ENCODE peak calls at places on chromosomes 11 and 22, in six cellular contexts. One of them, this sample, is unnamed. For H3K4me1, the result is how much of the 10 kb centered on the place peaks cover.

GRCh38 chr11:32852142-32852541 is 22.4 kb downstream of the PRRG4 start:
- DNase-seq in prostate gland: no peak
- DNase-seq in heart right ventricle: no peak
- DNase-seq in left lung: no peak
- DNase-seq in endodermal cell: no peak
- DNase-seq in CD4-positive, CD25-positive, alpha-beta regulatory T cell: no peak
- DNase-seq in this sample: no peak

GRCh38 chr11:68212421-68213134 is 518 bp downstream of the KMT5B start:
- DNase-seq in prostate gland: peak
- DNase-seq in heart right ventricle: peak
- DNase-seq in left lung: peak
- DNase-seq in endodermal cell: peak
- DNase-seq in CD4-positive, CD25-positive, alpha-beta regulatory T cell: peak
- DNase-seq in this sample: peak

GRCh38 chr11:2307733-2308331 is 6.0 kb downstream of the TSPAN32 start:
- DNase-seq in prostate gland: no peak
- DNase-seq in heart right ventricle: no peak
- DNase-seq in left lung: no peak
- DNase-seq in endodermal cell: peak
- DNase-seq in CD4-positive, CD25-positive, alpha-beta regulatory T cell: no peak
- DNase-seq in this sample: no peak

GRCh38 chr11:975824-976223 is 50.2 kb downstream of the AP2A2 start:
- DNase-seq in prostate gland: no peak
- DNase-seq in heart right ventricle: no peak
- DNase-seq in left lung: no peak
- DNase-seq in endodermal cell: peak
- DNase-seq in CD4-positive, CD25-positive, alpha-beta regulatory T cell: peak
- DNase-seq in this sample: no peak

GRCh38 chr11:46363455-46363920 is 16.2 kb downstream of the DGKZ start:
- DNase-seq in prostate gland: no peak
- DNase-seq in heart right ventricle: peak
- DNase-seq in left lung: peak
- DNase-seq in endodermal cell: no peak
- DNase-seq in CD4-positive, CD25-positive, alpha-beta regulatory T cell: no peak
- DNase-seq in this sample: peak

GRCh38 chr22:44309137-44309536 is 3.6 kb downstream of the SHISAL1 start:
- DNase-seq in prostate gland: no peak
- DNase-seq in heart right ventricle: no peak
- DNase-seq in left lung: peak
- DNase-seq in endodermal cell: no peak
- DNase-seq in CD4-positive, CD25-positive, alpha-beta regulatory T cell: peak
- DNase-seq in this sample: no peak

GRCh38 chr11:8615633-8616032 is 21.6 kb upstream of the STK33 start:
- DNase-seq in prostate gland: no peak
- DNase-seq in heart right ventricle: no peak
- DNase-seq in left lung: no peak
- DNase-seq in endodermal cell: no peak
- DNase-seq in CD4-positive, CD25-positive, alpha-beta regulatory T cell: no peak
- DNase-seq in this sample: no peak

GRCh38 chr11:21295508-21295907 is 626.1 kb downstream of the NELL1 start:
- DNase-seq in prostate gland: no peak
- DNase-seq in heart right ventricle: no peak
- DNase-seq in left lung: no peak
- DNase-seq in endodermal cell: no peak
- DNase-seq in CD4-positive, CD25-positive, alpha-beta regulatory T cell: no peak
- DNase-seq in this sample: no peak

GRCh38 chr22:23720855-23721254 is 30.0 kb downstream of the RGL4 start:
- DNase-seq in prostate gland: no peak
- DNase-seq in heart right ventricle: no peak
- DNase-seq in left lung: no peak
- DNase-seq in endodermal cell: no peak
- DNase-seq in CD4-positive, CD25-positive, alpha-beta regulatory T cell: no peak
- DNase-seq in this sample: no peak

GRCh38 chr11:134033696-134034491 is 35.0 kb upstream of the JAM3 start:
- DNase-seq in prostate gland: peak
- DNase-seq in heart right ventricle: peak
- DNase-seq in left lung: peak
- DNase-seq in endodermal cell: peak
- DNase-seq in CD4-positive, CD25-positive, alpha-beta regulatory T cell: peak
- DNase-seq in this sample: peak

GRCh38 chr11:65421204-65422103 is 1.1 kb upstream of the NEAT1 start:
- DNase-seq in prostate gland: peak
- DNase-seq in heart right ventricle: peak
- DNase-seq in left lung: peak
- DNase-seq in endodermal cell: peak
- DNase-seq in CD4-positive, CD25-positive, alpha-beta regulatory T cell: peak
- DNase-seq in this sample: peak

GRCh38 chr11:8814209-8814922 is 96.6 kb upstream of the AKIP1 start:
- DNase-seq in prostate gland: no peak
- DNase-seq in heart right ventricle: no peak
- DNase-seq in left lung: no peak
- DNase-seq in endodermal cell: peak
- DNase-seq in CD4-positive, CD25-positive, alpha-beta regulatory T cell: peak
- DNase-seq in this sample: no peak

GRCh38 chr11:134277176-134278001 is 1.2 kb downstream of the GLB1L3 start:
- DNase-seq in prostate gland: no peak
- DNase-seq in heart right ventricle: no peak
- DNase-seq in left lung: no peak
- DNase-seq in endodermal cell: peak
- DNase-seq in CD4-positive, CD25-positive, alpha-beta regulatory T cell: no peak
- DNase-seq in this sample: no peak

GRCh38 chr11:69977951-69978350 is 100.2 kb upstream of the ANO1 start:
- DNase-seq in prostate gland: no peak
- DNase-seq in heart right ventricle: no peak
- DNase-seq in left lung: no peak
- DNase-seq in endodermal cell: no peak
- DNase-seq in CD4-positive, CD25-positive, alpha-beta regulatory T cell: no peak
- DNase-seq in this sample: peak

GRCh38 chr11:117618273-117618672 is 178.7 kb downstream of the DSCAML1 start:
- DNase-seq in prostate gland: no peak
- DNase-seq in heart right ventricle: no peak
- DNase-seq in left lung: no peak
- DNase-seq in endodermal cell: no peak
- DNase-seq in CD4-positive, CD25-positive, alpha-beta regulatory T cell: no peak
- DNase-seq in this sample: no peak

GRCh38 chr22:43118024-43118849 is 7.7 kb downstream of the BIK start:
- DNase-seq in prostate gland: no peak
- DNase-seq in heart right ventricle: no peak
- DNase-seq in left lung: no peak
- DNase-seq in endodermal cell: no peak
- DNase-seq in CD4-positive, CD25-positive, alpha-beta regulatory T cell: no peak
- DNase-seq in this sample: no peak

GRCh38 chr22:39545310-39546063 is 12.9 kb upstream of the RPS19BP1 start:
- DNase-seq in prostate gland: no peak
- DNase-seq in heart right ventricle: no peak
- DNase-seq in left lung: no peak
- DNase-seq in endodermal cell: peak
- DNase-seq in CD4-positive, CD25-positive, alpha-beta regulatory T cell: peak
- DNase-seq in this sample: no peak

GRCh38 chr11:131430466-131431176 is 60.2 kb downstream of the NTM start:
- DNase-seq in prostate gland: no peak
- DNase-seq in heart right ventricle: no peak
- DNase-seq in left lung: no peak
- DNase-seq in endodermal cell: no peak
- DNase-seq in CD4-positive, CD25-positive, alpha-beta regulatory T cell: no peak
- DNase-seq in this sample: no peak

GRCh38 chr11:57798905-57799559 is 37.4 kb downstream of the CTNND1 start:
- DNase-seq in prostate gland: peak
- DNase-seq in heart right ventricle: peak
- DNase-seq in left lung: no peak
- DNase-seq in endodermal cell: no peak
- DNase-seq in CD4-positive, CD25-positive, alpha-beta regulatory T cell: no peak
- DNase-seq in this sample: peak

GRCh38 chr22:42799061-42799460 is 58.0 kb downstream of the ARFGAP3 start:
- DNase-seq in prostate gland: no peak
- DNase-seq in heart right ventricle: no peak
- DNase-seq in left lung: no peak
- DNase-seq in endodermal cell: peak
- DNase-seq in CD4-positive, CD25-positive, alpha-beta regulatory T cell: no peak
- DNase-seq in this sample: no peak

GRCh38 chr22:18994780-18995711 is 59.0 kb upstream of the PRODH start:
- DNase-seq in prostate gland: no peak
- DNase-seq in heart right ventricle: no peak
- DNase-seq in left lung: peak
- DNase-seq in endodermal cell: peak
- DNase-seq in CD4-positive, CD25-positive, alpha-beta regulatory T cell: no peak
- DNase-seq in this sample: no peak

GRCh38 chr11:64757549-64758329 is 2.0 kb downstream of the PYGM start:
- DNase-seq in prostate gland: no peak
- DNase-seq in heart right ventricle: no peak
- DNase-seq in left lung: no peak
- DNase-seq in endodermal cell: peak
- DNase-seq in CD4-positive, CD25-positive, alpha-beta regulatory T cell: no peak
- DNase-seq in this sample: no peak

GRCh38 chr11:123475478-123475877 is 45.4 kb downstream of the GRAMD1B start:
- DNase-seq in prostate gland: no peak
- DNase-seq in heart right ventricle: no peak
- DNase-seq in left lung: no peak
- DNase-seq in endodermal cell: peak
- DNase-seq in CD4-positive, CD25-positive, alpha-beta regulatory T cell: no peak
- DNase-seq in this sample: no peak

GRCh38 chr11:77454867-77455655 is 18.8 kb downstream of the PAK1 start:
- DNase-seq in prostate gland: no peak
- DNase-seq in heart right ventricle: no peak
- DNase-seq in left lung: no peak
- DNase-seq in endodermal cell: no peak
- DNase-seq in CD4-positive, CD25-positive, alpha-beta regulatory T cell: no peak
- DNase-seq in this sample: no peak

GRCh38 chr11:77455740-77456139 is 18.2 kb downstream of the PAK1 start:
- DNase-seq in prostate gland: no peak
- DNase-seq in heart right ventricle: no peak
- DNase-seq in left lung: no peak
- DNase-seq in endodermal cell: no peak
- DNase-seq in CD4-positive, CD25-positive, alpha-beta regulatory T cell: no peak
- DNase-seq in this sample: no peak

DNA sequence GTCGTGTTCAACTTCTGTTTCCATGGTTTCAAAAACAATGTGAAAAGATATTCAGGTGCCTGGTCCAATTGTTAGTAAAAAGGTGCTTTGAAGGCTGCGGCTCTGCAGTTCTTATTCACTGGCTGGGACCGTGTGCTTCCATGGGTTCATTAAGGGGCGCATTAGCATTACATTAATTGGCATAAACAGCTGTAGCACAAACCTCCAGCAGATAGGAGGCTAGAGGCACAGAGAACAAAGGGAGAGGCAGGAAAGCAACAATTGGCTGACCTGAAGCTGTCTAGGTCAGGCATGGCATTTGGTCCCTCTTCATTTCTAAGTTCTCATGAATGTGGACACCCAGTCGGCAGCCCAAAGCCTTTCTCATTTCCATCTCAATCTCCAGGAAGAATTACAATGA is 16.6 kb downstream of the PAK1 start:
- DNase-seq in prostate gland: no peak
- DNase-seq in heart right ventricle: no peak
- DNase-seq in left lung: no peak
- DNase-seq in endodermal cell: no peak
- DNase-seq in CD4-positive, CD25-positive, alpha-beta regulatory T cell: no peak
- DNase-seq in this sample: no peak
- H3K4me3 ChIP-seq in prostate gland: no peak
- H3K4me3 ChIP-seq in heart right ventricle: no peak
- H3K4me3 ChIP-seq in left lung: no peak
- H3K4me3 ChIP-seq in endodermal cell: no peak
- H3K4me3 ChIP-seq in CD4-positive, CD25-positive, alpha-beta regulatory T cell: no peak
- H3K4me3 ChIP-seq in this sample: no peak

DNA sequence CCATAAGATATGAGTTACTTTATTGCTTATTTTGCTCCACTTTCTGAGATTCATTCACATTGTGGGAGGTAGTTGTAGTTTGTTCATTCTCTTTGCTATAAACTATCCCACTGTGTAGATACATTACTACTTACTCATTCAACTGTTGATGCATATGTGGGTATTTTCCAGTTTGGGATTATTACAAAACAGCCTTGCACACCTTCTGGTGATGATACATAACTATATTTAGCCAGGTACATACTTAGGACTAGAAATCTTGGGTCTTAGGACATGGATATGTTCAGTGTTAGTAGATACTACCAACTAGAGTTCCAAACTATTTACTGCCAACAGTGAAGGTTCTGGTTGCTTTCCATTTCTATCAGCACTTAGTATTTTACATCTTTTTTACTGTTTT is 37.8 kb downstream of the BTG4 start:
- DNase-seq in prostate gland: no peak
- DNase-seq in heart right ventricle: no peak
- DNase-seq in left lung: no peak
- DNase-seq in endodermal cell: no peak
- DNase-seq in CD4-positive, CD25-positive, alpha-beta regulatory T cell: no peak
- DNase-seq in this sample: no peak
- H3K27ac ChIP-seq in prostate gland: no peak
- H3K27ac ChIP-seq in heart right ventricle: no peak
- H3K27ac ChIP-seq in left lung: no peak
- H3K27ac ChIP-seq in endodermal cell: no peak
- H3K27ac ChIP-seq in CD4-positive, CD25-positive, alpha-beta regulatory T cell: no peak
- H3K27ac ChIP-seq in this sample: no peak

DNA sequence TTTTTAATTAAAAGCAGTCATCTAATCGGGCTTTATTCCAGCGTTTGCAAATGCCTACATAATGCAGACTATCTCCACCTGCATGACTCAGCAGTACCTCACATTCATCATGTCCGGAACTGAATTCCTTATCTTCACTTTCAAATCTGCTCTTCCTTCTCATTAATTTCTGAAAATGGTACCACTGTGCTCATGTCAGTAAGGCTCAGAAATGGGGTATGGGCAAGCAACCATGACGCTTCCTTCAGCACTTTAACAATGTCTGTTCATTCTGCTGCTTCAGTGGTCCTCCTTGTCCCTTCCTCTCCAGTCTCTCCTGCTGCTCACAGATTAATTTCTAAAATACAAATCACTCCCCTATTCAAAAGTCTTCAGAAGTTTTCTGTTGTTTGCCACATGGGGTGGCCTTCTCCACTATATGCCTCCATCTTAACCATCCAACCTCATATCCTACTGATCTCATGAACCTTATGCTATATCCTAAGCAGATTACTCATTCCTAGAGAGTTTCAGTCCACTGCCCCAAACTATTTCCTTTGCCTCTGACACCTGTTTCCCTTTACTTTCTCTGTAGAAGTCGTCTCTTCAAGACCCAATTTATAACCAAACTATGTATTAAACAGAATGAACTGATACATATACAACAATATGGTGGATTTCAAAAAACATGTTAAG is 7.0 kb downstream of the GTF2H1 start:
- DNase-seq in prostate gland: no peak
- DNase-seq in heart right ventricle: no peak
- DNase-seq in left lung: no peak
- DNase-seq in endodermal cell: no peak
- DNase-seq in CD4-positive, CD25-positive, alpha-beta regulatory T cell: peak
- DNase-seq in this sample: no peak
- H3K4me1 ChIP-seq in prostate gland: under half
- H3K4me1 ChIP-seq in heart right ventricle: under half
- H3K4me1 ChIP-seq in left lung: under half
- H3K4me1 ChIP-seq in endodermal cell: under half
- H3K4me1 ChIP-seq in CD4-positive, CD25-positive, alpha-beta regulatory T cell: under half
- H3K4me1 ChIP-seq in this sample: under half

DNA sequence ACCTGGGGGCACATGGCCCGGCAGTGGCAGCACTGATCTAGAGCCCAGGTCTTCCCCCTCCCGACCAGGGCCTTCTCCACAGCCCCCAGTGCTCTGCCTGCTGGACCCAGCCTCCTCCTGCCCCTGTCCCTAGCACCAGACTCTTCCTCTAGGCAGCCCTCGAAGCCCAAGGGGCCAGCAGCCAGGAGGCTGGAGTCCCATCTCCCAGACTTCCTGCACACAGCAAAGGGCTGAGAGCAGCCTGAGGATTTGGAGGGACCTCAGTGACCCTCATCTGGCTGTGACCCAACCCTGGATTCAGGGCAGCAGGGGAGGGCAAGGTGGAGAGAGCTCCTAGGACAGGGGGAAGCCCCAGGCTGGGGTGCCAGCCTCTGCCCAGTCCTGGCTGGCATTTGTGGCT is 3.0 kb downstream of the RHOD start:
- DNase-seq in prostate gland: no peak
- DNase-seq in heart right ventricle: no peak
- DNase-seq in left lung: no peak
- DNase-seq in endodermal cell: no peak
- DNase-seq in CD4-positive, CD25-positive, alpha-beta regulatory T cell: no peak
- DNase-seq in this sample: no peak
- H3K4me3 ChIP-seq in prostate gland: no peak
- H3K4me3 ChIP-seq in heart right ventricle: no peak
- H3K4me3 ChIP-seq in left lung: no peak
- H3K4me3 ChIP-seq in endodermal cell: no peak
- H3K4me3 ChIP-seq in CD4-positive, CD25-positive, alpha-beta regulatory T cell: no peak
- H3K4me3 ChIP-seq in this sample: no peak